ENCODE peak calls at places on chromosome 5, in six cellular contexts. R is ovary; T is stimulated activated CD4-positive, alpha-beta T cell treated with anti-CD3 and anti-CD28 coated beads, Interleukin-2, amount 100 ng/mL, for 48 hours; E is WTC11; I is right atrium auricular region; D is frontal cortex. Y is an unnamed sample.

GRCh38 chr5:178455480-178455835 is 134.7 kb downstream of the COL23A1 start:
- DNase-seq in R (no peak), T (no peak), E (no peak), I (no peak), D (no peak), Y (no peak)

GRCh38 chr5:122972877-122973276 is 63.6 kb downstream of the PPIC start:
- DNase-seq in R (no peak), T (no peak), E (no peak), I (no peak), D (no peak), Y (no peak)

GRCh38 chr5:168756517-168757391 is 177.6 kb upstream of the PANK3 start:
- DNase-seq in R (no peak), T (no peak), E (no peak), I (no peak), D (no peak), Y (no peak)

GRCh38 chr5:59729357-59729756 is 164.2 kb downstream of the PDE4D start:
- DNase-seq in R (no peak), T (no peak), E (no peak), I (no peak), D (no peak), Y (no peak)

GRCh38 chr5:124000558-124000957 is 488.6 kb downstream of the CSNK1G3 start:
- DNase-seq in R (no peak), T (no peak), E (no peak), I (no peak), D (no peak), Y (no peak)

GRCh38 chr5:168708301-168708695 is 129.1 kb upstream of the PANK3 start:
- DNase-seq in R (no peak), T (no peak), E (no peak), I (no peak), D (no peak), Y (no peak)

GRCh38 chr5:2281446-2281845 is 398.7 kb upstream of the IRX4 start:
- DNase-seq in R (no peak), T (no peak), E (no peak), I (no peak), D (no peak), Y (no peak)

GRCh38 chr5:65229841-65230240 is 251.9 kb downstream of the ADAMTS6 start:
- DNase-seq in R (no peak), T (no peak), E (no peak), I (no peak), D (no peak), Y (no peak)

GRCh38 chr5:180850434-180851078 is 10.5 kb downstream of the ZFP62 start:
- DNase-seq in R (no peak), T (no peak), E (no peak), I (no peak), D (no peak), Y (no peak)

GRCh38 chr5:151619812-151620462 is 28.8 kb upstream of the FAT2 start:
- DNase-seq in R (no peak), T (no peak), E (peak; percentile 40), I (no peak), D (no peak), Y (no peak)

GRCh38 chr5:32494827-32495226 is 50.3 kb upstream of the ZFR start:
- DNase-seq in R (no peak), T (no peak), E (no peak), I (no peak), D (no peak), Y (no peak)

GRCh38 chr5:160133071-160133917 is 14.0 kb upstream of the PWWP2A start:
- DNase-seq in R (peak; percentile 39), T (no peak), E (peak; percentile 64), I (peak; percentile 71), D (peak; percentile 17), Y (no peak)

GRCh38 chr5:18113724-18114123 is 479.5 kb downstream of the TAF11L14 start:
- DNase-seq in R (no peak), T (no peak), E (no peak), I (no peak), D (peak; percentile 12), Y (peak; percentile 7)

GRCh38 chr5:97115932-97116331 is 26.5 kb downstream of the LIX1 start:
- DNase-seq in R (no peak), T (no peak), E (no peak), I (no peak), D (no peak), Y (no peak)

GRCh38 chr5:126139773-126140172 is 283.4 kb upstream of the GRAMD2B start:
- DNase-seq in R (no peak), T (no peak), E (no peak), I (no peak), D (no peak), Y (peak; percentile 36)

GRCh38 chr5:56085205-56085604 is 90.4 kb upstream of the IL6ST start:
- DNase-seq in R (no peak), T (no peak), E (no peak), I (no peak), D (no peak), Y (no peak)

GRCh38 chr5:128376577-128376976 is 161.5 kb downstream of the FBN2 start:
- DNase-seq in R (no peak), T (no peak), E (no peak), I (no peak), D (no peak), Y (no peak)

GRCh38 chr5:76652809-76653414 is 29.7 kb upstream of the F2RL2 start:
- DNase-seq in R (no peak), T (no peak), E (no peak), I (no peak), D (no peak), Y (no peak)

GRCh38 chr5:76604838-76605237 is 18.4 kb downstream of the F2RL2 start:
- DNase-seq in R (no peak), T (no peak), E (no peak), I (no peak), D (no peak), Y (no peak)

GRCh38 chr5:52840286-52841050 is 52.8 kb downstream of the ITGA1 start:
- DNase-seq in R (no peak), T (no peak), E (no peak), I (peak; percentile 66), D (no peak), Y (no peak)

GRCh38 chr5:68793074-68793473 is 300.7 kb upstream of the SLC30A5 start:
- DNase-seq in R (no peak), T (no peak), E (no peak), I (no peak), D (no peak), Y (no peak)

Y was measured in Panc1.